ENCODE peak calls at places on chromosomes 1 and 21, in nine cellular contexts. One of them, this sample, is unnamed.
A peak's percentile ranks its signal among the peaks of the same experiment; 100 is the strongest.

GRCh38 chr1:53552981-53553733 is 94.0 kb downstream of the DMRTB1 start:
- DNase-seq in A549: no peak
- DNase-seq in prostate gland: no peak
- DNase-seq in transverse colon: peak; percentile 1
- DNase-seq in tibial nerve: peak; percentile 1
- DNase-seq in sigmoid colon: peak; percentile 32
- DNase-seq in suprapubic skin: peak; percentile 65
- DNase-seq in HCT116: no peak
- DNase-seq in uterus: peak; percentile 1
- DNase-seq in this sample: no peak

GRCh38 chr21:28754127-28754611 is 238.5 kb downstream of the LTN1 start:
- DNase-seq in A549: no peak
- DNase-seq in prostate gland: peak; percentile 31
- DNase-seq in transverse colon: peak; percentile 8
- DNase-seq in tibial nerve: no peak
- DNase-seq in sigmoid colon: peak; percentile 82
- DNase-seq in suprapubic skin: no peak
- DNase-seq in HCT116: no peak
- DNase-seq in uterus: peak; percentile 38
- DNase-seq in this sample: no peak

GRCh38 chr1:76576876-76577817 is 290.1 kb upstream of the ST6GALNAC5 start:
- DNase-seq in A549: no peak
- DNase-seq in prostate gland: no peak
- DNase-seq in transverse colon: no peak
- DNase-seq in tibial nerve: no peak
- DNase-seq in sigmoid colon: no peak
- DNase-seq in suprapubic skin: no peak
- DNase-seq in HCT116: no peak
- DNase-seq in uterus: no peak
- DNase-seq in this sample: no peak

GRCh38 chr1:233227930-233228465 is 67.5 kb downstream of the PCNX2 start:
- DNase-seq in A549: peak; percentile 22
- DNase-seq in prostate gland: no peak
- DNase-seq in transverse colon: no peak
- DNase-seq in tibial nerve: no peak
- DNase-seq in sigmoid colon: no peak
- DNase-seq in suprapubic skin: no peak
- DNase-seq in HCT116: no peak
- DNase-seq in uterus: no peak
- DNase-seq in this sample: no peak

GRCh38 chr21:37358392-37358791 is 8.2 kb upstream of the DYRK1A start:
- DNase-seq in A549: no peak
- DNase-seq in prostate gland: no peak
- DNase-seq in transverse colon: no peak
- DNase-seq in tibial nerve: no peak
- DNase-seq in sigmoid colon: no peak
- DNase-seq in suprapubic skin: no peak
- DNase-seq in HCT116: no peak
- DNase-seq in uterus: peak; percentile 24
- DNase-seq in this sample: no peak

GRCh38 chr1:204648576-204648975 is 37.0 kb downstream of the LRRN2 start:
- DNase-seq in A549: no peak
- DNase-seq in prostate gland: no peak
- DNase-seq in transverse colon: no peak
- DNase-seq in tibial nerve: no peak
- DNase-seq in sigmoid colon: no peak
- DNase-seq in suprapubic skin: no peak
- DNase-seq in HCT116: no peak
- DNase-seq in uterus: no peak
- DNase-seq in this sample: no peak

GRCh38 chr1:37517569-37517968 is 3.0 kb upstream of the MEAF6 start:
- DNase-seq in A549: no peak
- DNase-seq in prostate gland: no peak
- DNase-seq in transverse colon: no peak
- DNase-seq in tibial nerve: no peak
- DNase-seq in sigmoid colon: no peak
- DNase-seq in suprapubic skin: no peak
- DNase-seq in HCT116: no peak
- DNase-seq in uterus: no peak
- DNase-seq in this sample: no peak

GRCh38 chr1:36942093-36942492 is 92.2 kb downstream of the GRIK3 start:
- DNase-seq in A549: no peak
- DNase-seq in prostate gland: no peak
- DNase-seq in transverse colon: no peak
- DNase-seq in tibial nerve: no peak
- DNase-seq in sigmoid colon: no peak
- DNase-seq in suprapubic skin: no peak
- DNase-seq in HCT116: no peak
- DNase-seq in uterus: no peak
- DNase-seq in this sample: no peak

GRCh38 chr1:214977700-214978374 is 104.7 kb upstream of the KCNK2 start:
- DNase-seq in A549: no peak
- DNase-seq in prostate gland: no peak
- DNase-seq in transverse colon: no peak
- DNase-seq in tibial nerve: no peak
- DNase-seq in sigmoid colon: no peak
- DNase-seq in suprapubic skin: no peak
- DNase-seq in HCT116: no peak
- DNase-seq in uterus: no peak
- DNase-seq in this sample: no peak

GRCh38 chr1:12618661-12619395 is 818 bp upstream of the DHRS3 start:
- DNase-seq in A549: peak; percentile 95
- DNase-seq in prostate gland: peak; percentile 83
- DNase-seq in transverse colon: peak; percentile 86
- DNase-seq in tibial nerve: peak; percentile 59
- DNase-seq in sigmoid colon: peak; percentile 91
- DNase-seq in suprapubic skin: no peak
- DNase-seq in HCT116: peak; percentile 78
- DNase-seq in uterus: peak; percentile 78
- DNase-seq in this sample: peak; percentile 86

GRCh38 chr1:173052681-173053196 is 2.0 kb upstream of the TNFSF18 start:
- DNase-seq in A549: no peak
- DNase-seq in prostate gland: peak; percentile 46
- DNase-seq in transverse colon: no peak
- DNase-seq in tibial nerve: no peak
- DNase-seq in sigmoid colon: no peak
- DNase-seq in suprapubic skin: no peak
- DNase-seq in HCT116: peak; percentile 49
- DNase-seq in uterus: no peak
- DNase-seq in this sample: no peak

GRCh38 chr1:2556277-2557145 is at the start of gene TNFRSF14:
- DNase-seq in A549: no peak
- DNase-seq in prostate gland: peak; percentile 55
- DNase-seq in transverse colon: peak; percentile 84
- DNase-seq in tibial nerve: no peak
- DNase-seq in sigmoid colon: peak; percentile 87
- DNase-seq in suprapubic skin: no peak
- DNase-seq in HCT116: no peak
- DNase-seq in uterus: peak; percentile 52
- DNase-seq in this sample: no peak

GRCh38 chr1:36350659-36351171 is 27.3 kb upstream of the EVA1B start:
- DNase-seq in A549: peak; percentile 60
- DNase-seq in prostate gland: no peak
- DNase-seq in transverse colon: no peak
- DNase-seq in tibial nerve: no peak
- DNase-seq in sigmoid colon: peak; percentile 77
- DNase-seq in suprapubic skin: no peak
- DNase-seq in HCT116: no peak
- DNase-seq in uterus: no peak
- DNase-seq in this sample: peak; percentile 51

GRCh38 chr1:202625416-202626360 is 84.6 kb downstream of the SYT2 start:
- DNase-seq in A549: peak; percentile 86
- DNase-seq in prostate gland: peak; percentile 32
- DNase-seq in transverse colon: peak; percentile 77
- DNase-seq in tibial nerve: peak; percentile 25
- DNase-seq in sigmoid colon: peak; percentile 86
- DNase-seq in suprapubic skin: no peak
- DNase-seq in HCT116: peak; percentile 26
- DNase-seq in uterus: peak; percentile 68
- DNase-seq in this sample: peak; percentile 61

GRCh38 chr1:45037456-45037855 is 25.4 kb downstream of the UROD start:
- DNase-seq in A549: no peak
- DNase-seq in prostate gland: no peak
- DNase-seq in transverse colon: no peak
- DNase-seq in tibial nerve: no peak
- DNase-seq in sigmoid colon: no peak
- DNase-seq in suprapubic skin: no peak
- DNase-seq in HCT116: no peak
- DNase-seq in uterus: no peak
- DNase-seq in this sample: no peak

GRCh38 chr1:9211291-9211811 is 23.2 kb upstream of the H6PD start:
- DNase-seq in A549: no peak
- DNase-seq in prostate gland: no peak
- DNase-seq in transverse colon: no peak
- DNase-seq in tibial nerve: no peak
- DNase-seq in sigmoid colon: no peak
- DNase-seq in suprapubic skin: no peak
- DNase-seq in HCT116: no peak
- DNase-seq in uterus: no peak
- DNase-seq in this sample: no peak

GRCh38 chr1:182288749-182289604 is 102.6 kb downstream of the GLUL start:
- DNase-seq in A549: no peak
- DNase-seq in prostate gland: no peak
- DNase-seq in transverse colon: no peak
- DNase-seq in tibial nerve: no peak
- DNase-seq in sigmoid colon: no peak
- DNase-seq in suprapubic skin: no peak
- DNase-seq in HCT116: no peak
- DNase-seq in uterus: no peak
- DNase-seq in this sample: no peak

GRCh38 chr1:9278114-9278513 is 14.6 kb upstream of the SPSB1 start:
- DNase-seq in A549: no peak
- DNase-seq in prostate gland: no peak
- DNase-seq in transverse colon: no peak
- DNase-seq in tibial nerve: no peak
- DNase-seq in sigmoid colon: no peak
- DNase-seq in suprapubic skin: no peak
- DNase-seq in HCT116: no peak
- DNase-seq in uterus: no peak
- DNase-seq in this sample: peak; percentile 61

GRCh38 chr1:38009088-38009840 is 3.3 kb upstream of the UTP11 start:
- DNase-seq in A549: no peak
- DNase-seq in prostate gland: no peak
- DNase-seq in transverse colon: no peak
- DNase-seq in tibial nerve: no peak
- DNase-seq in sigmoid colon: peak; percentile 56
- DNase-seq in suprapubic skin: peak; percentile 49
- DNase-seq in HCT116: no peak
- DNase-seq in uterus: no peak
- DNase-seq in this sample: peak; percentile 96

GRCh38 chr1:50421366-50421748 is 1.9 kb downstream of the DMRTA2 start:
- DNase-seq in A549: no peak
- DNase-seq in prostate gland: no peak
- DNase-seq in transverse colon: no peak
- DNase-seq in tibial nerve: no peak
- DNase-seq in sigmoid colon: no peak
- DNase-seq in suprapubic skin: no peak
- DNase-seq in HCT116: no peak
- DNase-seq in uterus: no peak
- DNase-seq in this sample: no peak

GRCh38 chr1:1308756-1309524 is 543 bp downstream of the PUSL1 start:
- DNase-seq in A549: no peak
- DNase-seq in prostate gland: peak; percentile 35
- DNase-seq in transverse colon: peak; percentile 57
- DNase-seq in tibial nerve: no peak
- DNase-seq in sigmoid colon: peak; percentile 82
- DNase-seq in suprapubic skin: no peak
- DNase-seq in HCT116: no peak
- DNase-seq in uterus: no peak
- DNase-seq in this sample: no peak

GRCh38 chr1:103220503-103221095 is 112.3 kb upstream of the COL11A1 start:
- DNase-seq in A549: no peak
- DNase-seq in prostate gland: no peak
- DNase-seq in transverse colon: no peak
- DNase-seq in tibial nerve: no peak
- DNase-seq in sigmoid colon: no peak
- DNase-seq in suprapubic skin: no peak
- DNase-seq in HCT116: no peak
- DNase-seq in uterus: no peak
- DNase-seq in this sample: no peak

GRCh38 chr1:180154003-180154324 is 705 bp upstream of the QSOX1 start:
- DNase-seq in A549: peak; percentile 28
- DNase-seq in prostate gland: no peak
- DNase-seq in transverse colon: no peak
- DNase-seq in tibial nerve: no peak
- DNase-seq in sigmoid colon: no peak
- DNase-seq in suprapubic skin: no peak
- DNase-seq in HCT116: no peak
- DNase-seq in uterus: no peak
- DNase-seq in this sample: no peak
- TF ChIP-seq POLR2A in A549: no peak
- TF ChIP-seq POLR2A in prostate gland: no peak
- TF ChIP-seq POLR2A in transverse colon: no peak
- TF ChIP-seq POLR2A in tibial nerve: no peak
- TF ChIP-seq POLR2A in sigmoid colon: no peak
- TF ChIP-seq POLR2A in suprapubic skin: no peak
- TF ChIP-seq POLR2A in HCT116: no peak
- TF ChIP-seq POLR2A in uterus: no peak
- TF ChIP-seq POLR2A in this sample: no peak

GRCh38 chr1:156126043-156126700 is 11.7 kb downstream of the LMNA start:
- DNase-seq in A549: peak; percentile 72
- DNase-seq in prostate gland: no peak
- DNase-seq in transverse colon: peak; percentile 82
- DNase-seq in tibial nerve: peak; percentile 78
- DNase-seq in sigmoid colon: peak; percentile 96
- DNase-seq in suprapubic skin: peak; percentile 95
- DNase-seq in HCT116: peak; percentile 91
- DNase-seq in uterus: peak; percentile 96
- DNase-seq in this sample: peak; percentile 79
- TF ChIP-seq POLR2A in A549: no peak
- TF ChIP-seq POLR2A in prostate gland: peak; percentile 10
- TF ChIP-seq POLR2A in transverse colon: peak; percentile 27
- TF ChIP-seq POLR2A in tibial nerve: no peak
- TF ChIP-seq POLR2A in sigmoid colon: no peak
- TF ChIP-seq POLR2A in suprapubic skin: no peak
- TF ChIP-seq POLR2A in HCT116: no peak
- TF ChIP-seq POLR2A in uterus: peak; percentile 60
- TF ChIP-seq POLR2A in this sample: no peak

DNA sequence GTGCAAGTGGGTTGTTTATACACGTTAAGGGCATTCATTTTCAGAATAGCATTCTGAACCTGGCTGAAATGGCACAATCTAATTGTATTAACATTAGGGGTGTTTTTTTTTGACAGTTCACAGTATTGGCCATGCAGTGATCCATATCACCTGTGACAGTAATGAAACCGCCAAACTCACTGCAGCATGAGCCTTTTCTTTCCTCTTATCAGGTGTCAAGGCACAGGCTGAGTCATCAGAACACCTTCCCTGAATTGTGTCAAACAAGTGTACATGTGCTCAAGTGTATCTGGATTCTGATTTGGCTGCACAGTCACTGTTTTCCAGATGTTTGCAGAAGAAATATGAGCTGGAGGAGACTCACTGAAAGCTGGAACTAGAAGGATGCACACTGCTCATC is 47.7 kb upstream of the C8B start:
- DNase-seq in A549: no peak
- DNase-seq in prostate gland: no peak
- DNase-seq in transverse colon: no peak
- DNase-seq in tibial nerve: no peak
- DNase-seq in sigmoid colon: no peak
- DNase-seq in suprapubic skin: no peak
- DNase-seq in HCT116: no peak
- DNase-seq in uterus: no peak
- DNase-seq in this sample: no peak
- TF ChIP-seq POLR2A in A549: no peak
- TF ChIP-seq POLR2A in prostate gland: no peak
- TF ChIP-seq POLR2A in transverse colon: no peak
- TF ChIP-seq POLR2A in tibial nerve: no peak
- TF ChIP-seq POLR2A in sigmoid colon: no peak
- TF ChIP-seq POLR2A in suprapubic skin: no peak
- TF ChIP-seq POLR2A in HCT116: no peak
- TF ChIP-seq POLR2A in uterus: no peak
- TF ChIP-seq POLR2A in this sample: no peak

GRCh38 chr1:159830737-159831136 is 4.1 kb downstream of the SLAMF8 start:
- DNase-seq in A549: no peak
- DNase-seq in prostate gland: no peak
- DNase-seq in transverse colon: no peak
- DNase-seq in tibial nerve: no peak
- DNase-seq in sigmoid colon: no peak
- DNase-seq in suprapubic skin: no peak
- DNase-seq in HCT116: no peak
- DNase-seq in uterus: no peak
- DNase-seq in this sample: no peak
- TF ChIP-seq POLR2A in A549: no peak
- TF ChIP-seq POLR2A in prostate gland: no peak
- TF ChIP-seq POLR2A in transverse colon: no peak
- TF ChIP-seq POLR2A in tibial nerve: no peak
- TF ChIP-seq POLR2A in sigmoid colon: no peak
- TF ChIP-seq POLR2A in suprapubic skin: no peak
- TF ChIP-seq POLR2A in HCT116: no peak
- TF ChIP-seq POLR2A in uterus: no peak
- TF ChIP-seq POLR2A in this sample: no peak